ENCODE peak calls at places on chromosome 2, in eight cellular contexts. B, T, K, Y, G, F, M and J are unnamed samples.

GRCh38 chr2:146624429-146624828 is 1220.4 kb upstream of the ACVR2A start:
- DNase-seq in B (no peak), T (no peak), K (no peak), Y (no peak), G (no peak), F (no peak), M (no peak), J (no peak)

GRCh38 chr2:197675711-197676188 is 363 bp upstream of the RFTN2 start:
- DNase-seq in B (peak; percentile 22), T (no peak), K (no peak), Y (peak; percentile 73), G (peak; percentile 88), F (peak; percentile 64), M (no peak), J (no peak)

GRCh38 chr2:36352711-36353110 is 2.9 kb upstream of the CRIM1 start:
- DNase-seq in B (no peak), T (no peak), K (no peak), Y (peak; percentile 82), G (peak; percentile 43), F (no peak), M (no peak), J (no peak)

GRCh38 chr2:27703638-27704341 is 40.1 kb downstream of the SLC4A1AP start:
- DNase-seq in B (peak; percentile 92), T (peak; percentile 69), K (peak; percentile 70), Y (peak; percentile 93), G (peak; percentile 90), F (peak; percentile 88), M (peak; percentile 90), J (peak; percentile 94)

GRCh38 chr2:85804583-85804982 is 50.8 kb downstream of the ATOH8 start:
- DNase-seq in B (no peak), T (no peak), K (no peak), Y (peak; percentile 18), G (peak; percentile 25), F (peak; percentile 56), M (peak; percentile 66), J (no peak)

GRCh38 chr2:9991221-9991620 is 39.7 kb downstream of the GRHL1 start:
- DNase-seq in B (no peak), T (no peak), K (no peak), Y (no peak), G (peak; percentile 21), F (no peak), M (no peak), J (no peak)

GRCh38 chr2:12479042-12479601 is 237.6 kb upstream of the TRIB2 start:
- DNase-seq in B (no peak), T (no peak), K (no peak), Y (peak; percentile 28), G (peak; percentile 69), F (no peak), M (no peak), J (no peak)

GRCh38 chr2:160695402-160696060 is 201.9 kb upstream of the RBMS1 start:
- DNase-seq in B (no peak), T (no peak), K (no peak), Y (peak; percentile 70), G (no peak), F (no peak), M (no peak), J (no peak)

GRCh38 chr2:215060851-215061541 is 77.4 kb downstream of the ABCA12 start:
- DNase-seq in B (no peak), T (no peak), K (no peak), Y (no peak), G (no peak), F (peak; percentile 19), M (no peak), J (no peak)

GRCh38 chr2:156883828-156884615 is 373.5 kb upstream of the GALNT5 start:
- DNase-seq in B (no peak), T (no peak), K (no peak), Y (peak; percentile 76), G (no peak), F (no peak), M (peak; percentile 3), J (no peak)

GRCh38 chr2:224802407-224802806 is 86.2 kb upstream of the CCDC195 start:
- DNase-seq in B (no peak), T (no peak), K (no peak), Y (peak; percentile 52), G (peak; percentile 69), F (no peak), M (no peak), J (peak; percentile 15)

GRCh38 chr2:59413751-59414570 is 1139.5 kb downstream of the BCL11A start:
- DNase-seq in B (no peak), T (no peak), K (no peak), Y (no peak), G (no peak), F (no peak), M (no peak), J (no peak)

GRCh38 chr2:108968619-108969018 is 20.4 kb downstream of the EDAR start:
- DNase-seq in B (no peak), T (no peak), K (no peak), Y (no peak), G (no peak), F (no peak), M (no peak), J (no peak)

GRCh38 chr2:71548589-71549485 is 95.5 kb downstream of the DYSF start:
- DNase-seq in B (peak; percentile 86), T (peak; percentile 87), K (peak; percentile 70), Y (peak; percentile 60), G (peak; percentile 51), F (peak; percentile 80), M (peak; percentile 86), J (no peak)

GRCh38 chr2:236107971-236108625 is 60.1 kb downstream of the GBX2 start:
- DNase-seq in B (no peak), T (no peak), K (no peak), Y (no peak), G (peak; percentile 58), F (no peak), M (no peak), J (no peak)

GRCh38 chr2:1605102-1605501 is 139.2 kb downstream of the PXDN start:
- DNase-seq in B (no peak), T (no peak), K (peak; percentile 60), Y (peak; percentile 31), G (peak; percentile 54), F (peak; percentile 32), M (no peak), J (no peak)

GRCh38 chr2:223165423-223166214 is 113.6 kb downstream of the KCNE4 start:
- DNase-seq in B (no peak), T (no peak), K (no peak), Y (no peak), G (no peak), F (no peak), M (no peak), J (no peak)
- TF ChIP-seq CTCF in B (no peak), T (no peak), K (no peak), Y (no peak), G (no peak), F (no peak), M (no peak), J (no peak)

GRCh38 chr2:24853046-24853445 is 59.8 kb downstream of the CENPO start:
- DNase-seq in B (no peak), T (no peak), K (no peak), Y (no peak), G (no peak), F (no peak), M (no peak), J (no peak)
- TF ChIP-seq CTCF in B (no peak), T (no peak), K (no peak), Y (no peak), G (no peak), F (no peak), M (no peak), J (no peak)

DNA sequence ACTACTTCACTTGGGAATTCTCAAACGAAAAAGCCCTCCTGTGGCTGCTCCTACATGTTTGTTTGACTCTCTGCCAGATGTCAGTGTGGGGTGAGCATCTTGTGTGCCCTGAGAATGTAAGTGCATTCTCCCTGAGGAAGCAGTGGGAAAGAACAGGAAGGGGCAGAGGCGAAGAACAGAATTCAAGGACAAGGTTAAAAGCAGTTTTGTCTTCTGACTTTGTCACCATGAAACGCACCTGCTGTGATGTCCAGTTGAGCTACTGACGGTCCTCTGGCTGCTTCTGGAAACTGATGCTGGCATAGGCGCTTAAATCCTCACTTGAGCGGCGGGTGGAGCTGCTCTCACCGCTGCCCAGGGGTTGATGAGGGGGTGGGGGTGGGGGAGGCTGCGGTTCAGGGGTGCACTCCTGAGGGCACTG is 4.9 kb downstream of the IRS1 start:
- DNase-seq in B (no peak), T (no peak), K (no peak), Y (peak; percentile 89), G (no peak), F (no peak), M (no peak), J (no peak)
- TF ChIP-seq CTCF in B (no peak), T (no peak), K (no peak), Y (no peak), G (no peak), F (no peak), M (no peak), J (no peak)

DNA sequence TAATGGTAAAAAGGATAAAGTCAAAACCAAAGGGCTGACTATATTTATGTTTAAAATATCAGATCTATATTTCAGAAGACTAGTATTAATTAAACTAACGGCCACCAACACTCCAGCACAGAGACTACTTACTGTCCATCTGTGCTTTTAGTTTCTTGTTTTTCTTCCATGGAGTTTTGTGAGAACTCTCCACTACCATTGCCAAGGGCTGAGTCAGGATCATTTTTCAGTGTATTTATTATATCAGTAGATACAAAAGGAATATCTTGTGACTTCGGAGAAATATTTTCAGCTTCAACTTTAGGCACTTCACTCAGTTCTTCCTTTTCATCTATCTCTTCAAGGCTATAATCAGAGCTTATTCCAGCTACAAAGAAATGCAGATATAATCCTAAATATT is 79.1 kb upstream of the GRB14 start:
- DNase-seq in B (no peak), T (no peak), K (no peak), Y (peak; percentile 15), G (no peak), F (no peak), M (no peak), J (no peak)
- TF ChIP-seq CTCF in B (no peak), T (no peak), K (no peak), Y (no peak), G (no peak), F (no peak), M (no peak), J (no peak)

GRCh38 chr2:196592912-196593881 is 46.3 kb upstream of the CCDC150 start:
- DNase-seq in B (peak; percentile 61), T (peak; percentile 85), K (peak; percentile 44), Y (peak; percentile 37), G (peak; percentile 49), F (peak; percentile 88), M (peak; percentile 60), J (no peak)
- TF ChIP-seq CTCF in B (no peak), T (no peak), K (no peak), Y (no peak), G (peak; percentile 8), F (no peak), M (no peak), J (no peak)